ENCODE peak calls at places on chromosomes 6 and 20, in nine cellular contexts. Q, G, N, T, U, H, S, C and M are unnamed samples.

GRCh38 chr20:49179368-49180277 is 8.5 kb downstream of the STAU1 start:
- DNase-seq in C (no peak), N (no peak), G (no peak), Q (no peak), S (no peak), T (no peak), U (peak), H (no peak), M (no peak)

GRCh38 chr20:31943052-31943471 is 8.8 kb downstream of the PDRG1 start:
- DNase-seq in H (no peak), U (no peak), N (no peak), T (peak), Q (no peak), G (no peak), C (peak), S (no peak), M (no peak)

GRCh38 chr20:11267131-11267761 is 593.4 kb upstream of the JAG1 start:
- DNase-seq in U (peak), N (peak), Q (peak), C (no peak), T (peak), H (no peak), G (peak), S (peak), M (no peak)

GRCh38 chr6:1622851-1623768 is 13.4 kb downstream of the FOXC1 start:
- DNase-seq in H (no peak), Q (no peak), G (no peak), U (no peak), C (peak), N (no peak), S (no peak), T (no peak), M (no peak)

GRCh38 chr20:17898548-17898994 is 70.0 kb downstream of the SNX5 start:
- DNase-seq in C (peak), U (peak), G (peak), T (peak), N (peak), H (peak), Q (peak), S (peak), M (peak)

GRCh38 chr6:18720075-18720474 is 332.9 kb downstream of the RNF144B start:
- DNase-seq in S (no peak), G (no peak), N (no peak), Q (no peak), C (no peak), H (no peak), T (no peak), U (no peak), M (no peak)

GRCh38 chr6:36028088-36028886 is 679 bp downstream of the MAPK14 start:
- DNase-seq in C (peak), T (peak), S (no peak), H (peak), U (peak), Q (peak), G (peak), N (no peak), M (peak)

GRCh38 chr20:54606384-54606783 is 131.0 kb downstream of the DOK5 start:
- DNase-seq in C (no peak), H (no peak), G (no peak), T (no peak), S (no peak), N (no peak), Q (no peak), U (no peak), M (no peak)

GRCh38 chr20:25066386-25066785 is 8.4 kb upstream of the ACSS1 start:
- DNase-seq in C (peak), T (no peak), S (no peak), G (no peak), U (no peak), H (peak), N (no peak), Q (no peak), M (no peak)

GRCh38 chr6:53811082-53811481 is 16.3 kb downstream of the LRRC1 start:
- DNase-seq in N (no peak), H (peak), S (no peak), U (no peak), G (peak), C (peak), Q (no peak), T (peak), M (no peak)

GRCh38 chr6:52390361-52390727 is 28.4 kb downstream of the PAQR8 start:
- DNase-seq in T (no peak), N (no peak), Q (no peak), G (peak), C (no peak), H (no peak), U (peak), S (peak), M (no peak)

GRCh38 chr6:139587469-139587868 is 213.0 kb upstream of the CITED2 start:
- DNase-seq in H (no peak), N (no peak), C (no peak), T (no peak), Q (no peak), G (no peak), S (no peak), U (peak), M (no peak)

GRCh38 chr20:35129647-35130069 is 17.5 kb downstream of the EDEM2 start:
- DNase-seq in N (no peak), T (no peak), H (no peak), G (no peak), U (peak), Q (no peak), S (no peak), C (no peak), M (no peak)

GRCh38 chr6:24599179-24599578 is 46.8 kb downstream of the KIAA0319 start:
- DNase-seq in G (no peak), N (no peak), U (no peak), H (no peak), S (no peak), Q (no peak), C (no peak), T (no peak), M (no peak)

GRCh38 chr6:158766621-158767435 is 52.3 kb downstream of the EZR start:
- DNase-seq in Q (no peak), G (no peak), N (no peak), H (no peak), S (no peak), T (no peak), U (no peak), C (no peak), M (no peak)

GRCh38 chr6:33278810-33279209 is 1.9 kb downstream of the B3GALT4 start:
- DNase-seq in S (no peak), T (peak), N (no peak), Q (no peak), G (no peak), C (no peak), U (no peak), H (no peak), M (no peak)

GRCh38 chr6:2732503-2733089 is 18.1 kb downstream of the MYLK4 start:
- DNase-seq in Q (no peak), T (no peak), S (no peak), C (peak), N (no peak), U (no peak), G (no peak), H (no peak), M (no peak)

GRCh38 chr6:16806363-16806762 is 45.1 kb upstream of the ATXN1 start:
- DNase-seq in H (no peak), T (no peak), N (no peak), S (no peak), C (no peak), U (no peak), Q (no peak), G (no peak), M (no peak)

GRCh38 chr6:43773050-43773956 is 3.3 kb downstream of the VEGFA start:
- DNase-seq in T (peak), N (peak), U (peak), C (peak), G (peak), Q (no peak), S (peak), H (peak), M (peak)

GRCh38 chr20:34037121-34037520 is 43.4 kb downstream of the RALY start:
- DNase-seq in C (peak), S (no peak), N (no peak), Q (no peak), G (no peak), U (no peak), H (no peak), T (no peak), M (no peak)

GRCh38 chr6:159989882-159990480 is 21.1 kb downstream of the IGF2R start:
- DNase-seq in Q (no peak), S (no peak), H (no peak), C (no peak), U (peak), N (no peak), T (no peak), G (no peak), M (no peak)

GRCh38 chr6:115468272-115469005 is 592.3 kb downstream of the FRK start:
- DNase-seq in N (no peak), T (no peak), Q (no peak), C (no peak), G (no peak), U (no peak), H (no peak), S (no peak), M (no peak)

GRCh38 chr6:156534594-156534993 is 242.6 kb upstream of the ARID1B start:
- DNase-seq in H (no peak), N (no peak), G (no peak), T (no peak), C (no peak), S (no peak), U (no peak), Q (no peak), M (no peak)

GRCh38 chr6:79607000-79607399 is 24.1 kb upstream of the SH3BGRL2 start:
- DNase-seq in H (no peak), U (no peak), C (no peak), Q (no peak), N (no peak), T (no peak), G (no peak), S (no peak), M (no peak)

GRCh38 chr6:71411882-71412281 is 123.3 kb downstream of the OGFRL1 start:
- DNase-seq in U (no peak), N (no peak), T (no peak), G (no peak), C (no peak), S (no peak), Q (no peak), H (no peak), M (no peak)

GRCh38 chr6:136710877-136711552 is 81.3 kb downstream of the MAP3K5 start:
- DNase-seq in S (no peak), Q (no peak), G (no peak), H (no peak), U (no peak), T (no peak), N (no peak), C (no peak), M (no peak)

GRCh38 chr6:111711476-111711875 is 105.8 kb upstream of the TRAF3IP2 start:
- DNase-seq in S (no peak), N (no peak), Q (peak), C (peak), H (no peak), T (no peak), U (no peak), G (no peak), M (peak)

GRCh38 chr6:22057962-22058361 is 238.9 kb downstream of the PRL start:
- DNase-seq in N (no peak), U (no peak), H (no peak), C (no peak), Q (no peak), S (no peak), G (no peak), T (no peak), M (no peak)

GRCh38 chr20:62031462-62032092 is 34.1 kb downstream of the TAF4 start:
- DNase-seq in S (no peak), U (no peak), G (no peak), Q (no peak), N (no peak), C (no peak), H (no peak), T (no peak), M (no peak)

GRCh38 chr6:147936703-147937102 is 405.9 kb upstream of the SASH1 start:
- DNase-seq in T (no peak), N (no peak), U (no peak), Q (no peak), S (no peak), C (no peak), G (no peak), H (no peak), M (no peak)

GRCh38 chr6:52503344-52503747 is 73.5 kb downstream of the TRAM2 start:
- DNase-seq in C (no peak), N (no peak), G (peak), U (no peak), Q (no peak), T (peak), H (no peak), S (peak), M (peak)

GRCh38 chr6:15531973-15532372 is 130.9 kb downstream of the DTNBP1 start:
- DNase-seq in G (no peak), H (no peak), N (no peak), C (no peak), U (no peak), T (no peak), S (no peak), Q (peak), M (no peak)

GRCh38 chr20:59565768-59566461 is 38.4 kb upstream of the PHACTR3 start:
- DNase-seq in U (no peak), Q (no peak), C (no peak), T (no peak), H (peak), S (no peak), G (no peak), N (no peak), M (no peak)

GRCh38 chr6:1418471-1419191 is 29.3 kb downstream of the FOXF2 start:
- DNase-seq in U (no peak), H (no peak), S (no peak), C (no peak), G (no peak), Q (no peak), N (no peak), T (no peak), M (no peak)

DNA sequence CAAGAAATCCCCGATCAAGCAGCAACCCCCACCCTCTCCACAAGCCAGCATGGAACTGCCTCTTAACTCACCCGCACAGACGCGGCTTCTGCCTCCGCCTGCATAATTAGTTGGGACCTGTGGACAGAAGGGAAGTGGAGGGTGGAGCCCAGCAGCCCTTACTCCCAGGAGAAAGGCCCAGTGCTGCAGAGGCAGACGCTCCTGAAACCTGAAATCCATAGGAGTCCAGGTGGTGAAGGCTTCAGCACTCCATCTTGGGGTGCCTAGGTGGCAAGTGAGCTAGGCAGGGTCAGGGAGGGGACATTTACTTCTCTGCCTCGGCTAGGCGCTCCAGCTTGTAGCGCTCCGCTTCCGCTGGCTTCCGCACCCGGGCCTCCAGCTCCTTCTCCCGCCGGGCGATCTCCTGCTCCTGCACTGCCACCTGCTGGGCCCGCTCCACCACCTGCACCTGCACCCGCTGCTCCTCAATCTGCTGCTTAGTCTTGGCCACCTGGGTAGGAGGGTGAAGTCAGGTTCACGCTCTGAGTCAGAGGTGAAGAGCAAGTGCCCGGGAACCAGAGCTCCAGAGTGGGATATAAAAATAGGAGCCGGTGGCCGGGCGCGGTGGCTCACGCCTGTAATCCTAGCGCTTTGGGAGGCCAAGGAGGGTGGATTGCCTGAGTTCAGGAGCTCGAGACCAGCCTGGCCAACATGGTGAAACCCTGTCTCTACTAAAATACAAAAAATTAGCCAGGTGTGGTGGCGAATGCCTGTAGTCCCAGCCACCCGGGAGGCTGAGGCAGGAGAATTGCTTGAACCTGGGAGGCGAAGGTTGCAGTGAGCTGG is 10.7 kb downstream of the TUBB start:
- DNase-seq in N (no peak), U (peak), C (peak), S (peak), Q (no peak), H (peak), G (peak), T (peak), M (peak)
- TF ChIP-seq CTCF in N (peak), U (peak), C (peak), S (peak), Q (peak), H (peak), G (peak), T (peak), M (no peak)

GRCh38 chr6:168232989-168233874 is 86.3 kb downstream of the DACT2 start:
- DNase-seq in C (no peak), N (no peak), T (no peak), Q (no peak), S (no peak), H (no peak), U (no peak), G (no peak), M (no peak)
- TF ChIP-seq CTCF in C (no peak), N (no peak), T (no peak), Q (no peak), S (no peak), H (no peak), U (no peak), G (no peak), M (no peak)

DNA sequence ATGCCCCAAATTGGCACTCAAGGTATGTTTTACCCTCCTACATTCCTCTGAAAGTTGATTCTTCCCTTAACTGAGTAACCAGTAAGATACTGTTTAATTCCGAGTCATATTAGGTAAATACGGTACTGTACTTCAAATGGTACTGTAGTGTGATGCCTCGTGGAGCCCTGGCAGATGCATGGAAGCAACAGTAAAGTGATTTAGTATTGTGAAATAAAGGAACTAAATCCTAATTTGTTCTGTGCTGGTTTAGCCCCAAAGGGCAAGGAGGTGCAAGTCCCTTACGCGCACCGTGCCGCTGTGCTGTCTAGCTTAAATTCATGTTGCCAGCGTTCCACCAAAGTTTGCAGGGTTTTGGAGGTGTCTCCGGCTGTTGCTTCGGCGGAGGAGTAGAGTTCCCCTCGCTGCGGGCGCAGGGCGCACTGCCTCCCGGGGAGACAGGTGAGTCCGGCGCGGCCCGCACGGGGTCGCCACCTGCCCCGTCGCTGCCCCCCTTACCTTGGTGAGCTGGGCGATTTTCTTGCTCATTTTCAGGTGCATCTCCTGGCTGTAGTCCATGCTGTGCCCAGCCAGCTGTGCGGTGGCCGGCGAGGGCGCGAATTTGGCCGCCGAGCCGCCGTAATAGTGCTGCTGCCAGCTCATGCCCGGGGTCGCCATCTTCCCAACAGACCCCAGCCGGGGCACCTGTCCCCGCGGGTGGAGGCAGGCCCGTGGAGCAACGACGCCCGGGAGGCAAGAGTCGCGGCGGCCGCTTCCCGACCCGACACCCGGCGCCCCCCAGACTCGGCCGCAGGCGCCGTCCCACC is 618 bp downstream of the FAM184A start:
- DNase-seq in G (peak), C (peak), H (peak), N (no peak), S (peak), U (peak), T (peak), Q (peak), M (peak)
- TF ChIP-seq CTCF in G (peak), C (no peak), H (peak), N (no peak), S (peak), U (no peak), T (no peak), Q (peak), M (no peak)

GRCh38 chr6:37489697-37490336 is 9.9 kb downstream of the CCDC167 start:
- DNase-seq in C (no peak), G (no peak), H (no peak), U (peak), N (no peak), S (peak), Q (no peak), T (no peak), M (no peak)
- TF ChIP-seq CTCF in C (peak), G (no peak), H (peak), U (peak), N (no peak), S (peak), Q (peak), T (no peak), M (no peak)

GRCh38 chr6:132961610-132962009 is 147.2 kb downstream of the RPS12 start:
- DNase-seq in H (no peak), S (no peak), U (no peak), G (no peak), C (no peak), T (no peak), Q (no peak), N (no peak), M (no peak)
- TF ChIP-seq CTCF in H (no peak), S (peak), U (peak), G (no peak), C (no peak), T (no peak), Q (no peak), N (no peak), M (peak)

GRCh38 chr6:110283657-110284056 is 74.5 kb downstream of the METTL24 start:
- DNase-seq in G (no peak), T (no peak), Q (no peak), U (no peak), N (no peak), H (no peak), C (no peak), S (no peak), M (no peak)
- TF ChIP-seq CTCF in G (no peak), T (no peak), Q (no peak), U (no peak), N (no peak), H (no peak), C (no peak), S (no peak), M (no peak)

GRCh38 chr6:4157506-4157905 is 22.1 kb upstream of the ECI2 start:
- DNase-seq in S (no peak), Q (no peak), U (no peak), T (no peak), H (no peak), C (no peak), N (no peak), G (no peak), M (no peak)
- TF ChIP-seq CTCF in S (no peak), Q (no peak), U (no peak), T (no peak), H (no peak), C (no peak), N (no peak), G (no peak), M (no peak)